ENCODE peak calls at places on chromosomes 6 and 20, in four cellular contexts. I is NCI-H2029, S is ACHN, E is ovary. N is an unnamed sample.

GRCh38 chr6:129643968-129644367 is 66.0 kb downstream of the ARHGAP18 start:
- DNase-seq in I (no peak), S (no peak), E (no peak), N (no peak)

GRCh38 chr6:15344831-15345230 is 99.0 kb downstream of the JARID2 start:
- DNase-seq in I (no peak), S (no peak), E (no peak), N (no peak)

GRCh38 chr6:150777731-150778130 is 87.8 kb upstream of the MTHFD1L start:
- DNase-seq in I (no peak), S (no peak), E (no peak), N (no peak)

GRCh38 chr6:24033284-24033683 is 92.7 kb upstream of the NRSN1 start:
- DNase-seq in I (no peak), S (no peak), E (no peak), N (no peak)

GRCh38 chr6:100460650-100461204 is 4.0 kb downstream of the SIM1 start:
- DNase-seq in I (no peak), S (peak), E (no peak), N (no peak)

GRCh38 chr6:75812560-75812959 is 63.5 kb downstream of the MYO6 start:
- DNase-seq in I (no peak), S (no peak), E (no peak), N (no peak)

GRCh38 chr6:144012534-144012933 is 4.5 kb upstream of the PLAGL1 start:
- DNase-seq in I (no peak), S (no peak), E (no peak), N (no peak)

GRCh38 chr20:22213271-22213670 is 371.1 kb downstream of the FOXA2 start:
- DNase-seq in I (no peak), S (no peak), E (no peak), N (no peak)

GRCh38 chr20:32811886-32812285 is 7.9 kb upstream of the MAPRE1 start:
- DNase-seq in I (no peak), S (no peak), E (no peak), N (no peak)

GRCh38 chr6:28980797-28981390 is 24.2 kb downstream of the ZNF311 start:
- DNase-seq in I (peak), S (peak), E (peak), N (peak)

GRCh38 chr6:106908386-106908840 is 66.1 kb downstream of the CD24 start:
- DNase-seq in I (no peak), S (no peak), E (no peak), N (no peak)

GRCh38 chr20:17888044-17888443 is 80.5 kb downstream of the SNX5 start:
- DNase-seq in I (no peak), S (no peak), E (no peak), N (no peak)

GRCh38 chr6:168333039-168333438 is 13.5 kb upstream of the DACT2 start:
- DNase-seq in I (no peak), S (peak), E (no peak), N (no peak)

GRCh38 chr6:133632206-133632605 is 256.7 kb upstream of the TCF21 start:
- DNase-seq in I (no peak), S (no peak), E (no peak), N (no peak)

GRCh38 chr6:56311086-56311485 is 63.7 kb upstream of the COL21A1 start:
- DNase-seq in I (no peak), S (no peak), E (no peak), N (peak)

GRCh38 chr20:63708301-63709148 is 686 bp downstream of the ZGPAT start:
- DNase-seq in I (no peak), S (no peak), E (peak), N (peak)

GRCh38 chr6:109977791-109978173 is 329 bp upstream of the GPR6 start:
- DNase-seq in I (no peak), S (no peak), E (no peak), N (no peak)

GRCh38 chr20:4961746-4962145 is 39.6 kb downstream of the SLC23A2 start:
- DNase-seq in I (no peak), S (no peak), E (no peak), N (no peak)

GRCh38 chr20:753897-754635 is 14.2 kb downstream of the SLC52A3 start:
- DNase-seq in I (no peak), S (no peak), E (no peak), N (no peak)

GRCh38 chr20:15922556-15922955 is 650.7 kb downstream of the KIF16B start:
- DNase-seq in I (no peak), S (no peak), E (no peak), N (no peak)

GRCh38 chr6:122289721-122290501 is 109.5 kb upstream of the HSF2 start:
- DNase-seq in I (peak), S (peak), E (no peak), N (no peak)

GRCh38 chr20:10059006-10059405 is 24.2 kb downstream of the ANKEF1 start:
- DNase-seq in I (no peak), S (no peak), E (no peak), N (no peak)

GRCh38 chr6:26394289-26394688 is 7.8 kb upstream of the BTN3A1 start:
- DNase-seq in I (no peak), S (peak), E (no peak), N (no peak)

GRCh38 chr20:59988141-59988540 is 29.9 kb downstream of the CDH26 start:
- DNase-seq in I (peak), S (peak), E (no peak), N (no peak)

GRCh38 chr20:3911956-3912355 is 22.8 kb downstream of the PANK2 start:
- DNase-seq in I (peak), S (no peak), E (no peak), N (no peak)

GRCh38 chr20:31572042-31572700 is 32.9 kb upstream of the ID1 start:
- DNase-seq in I (peak), S (no peak), E (no peak), N (no peak)

GRCh38 chr6:57177545-57178225 is 5.6 kb downstream of the BAG2 start:
- DNase-seq in I (no peak), S (no peak), E (peak), N (peak)

GRCh38 chr6:43277643-43278523 is 20.2 kb upstream of the SLC22A7 start:
- DNase-seq in I (no peak), S (peak), E (no peak), N (no peak)

GRCh38 chr6:15073344-15073789 is 172.5 kb upstream of the JARID2 start:
- DNase-seq in I (no peak), S (no peak), E (no peak), N (no peak)

GRCh38 chr6:142377112-142377848 is 75.5 kb downstream of the ADGRG6 start:
- DNase-seq in I (no peak), S (peak), E (no peak), N (peak)

GRCh38 chr6:15642276-15642675 is 20.6 kb downstream of the DTNBP1 start:
- DNase-seq in I (no peak), S (no peak), E (no peak), N (no peak)

GRCh38 chr6:31958412-31958740 is 395 bp downstream of the NELFE start:
- DNase-seq in I (no peak), S (no peak), E (no peak), N (no peak)

GRCh38 chr6:158708239-158708638 is 58.4 kb downstream of the SYTL3 start:
- DNase-seq in I (no peak), S (peak), E (peak), N (peak)

GRCh38 chr20:11754451-11754850 is 163.2 kb upstream of the BTBD3 start:
- DNase-seq in I (peak), S (no peak), E (no peak), N (no peak)

GRCh38 chr6:26309731-26310142 is 55.3 kb upstream of the BTN3A2 start:
- DNase-seq in I (no peak), S (peak), E (no peak), N (no peak)

GRCh38 chr20:43752561-43753301 is 25.9 kb upstream of the GTSF1L start:
- DNase-seq in I (no peak), S (peak), E (no peak), N (no peak)

GRCh38 chr20:36572701-36573102 is 695 bp upstream of the TGIF2 start:
- DNase-seq in I (no peak), S (no peak), E (no peak), N (no peak)

GRCh38 chr6:169795196-169795595 is 43.8 kb downstream of the ERMARD start:
- DNase-seq in I (no peak), S (no peak), E (no peak), N (no peak)